ENCODE peak calls at places on chromosomes 12 and 14, in five cellular contexts. H, Z, E, C and Q are unnamed samples.

GRCh38 chr14:94548999-94549985 is 11.9 kb upstream of the SERPINA4 start:
- DNase-seq in Z (peak; percentile 80), C (peak; percentile 76), H (peak; percentile 62), E (peak; percentile 74), Q (peak; percentile 70)

GRCh38 chr14:29126361-29126760 is 359.8 kb downstream of the FOXG1 start:
- DNase-seq in H (no peak), E (no peak), C (no peak), Z (no peak), Q (no peak)

GRCh38 chr12:114955414-114956014 is 271.5 kb upstream of the TBX3 start:
- DNase-seq in H (no peak), C (no peak), Z (no peak), E (no peak), Q (no peak)

GRCh38 chr12:69480698-69481097 is 10.5 kb downstream of the FRS2 start:
- DNase-seq in E (no peak), H (no peak), C (no peak), Z (no peak), Q (no peak)

GRCh38 chr14:99467338-99468075 is 13.2 kb downstream of the SETD3 start:
- DNase-seq in Z (no peak), E (no peak), C (no peak), H (no peak), Q (no peak)

GRCh38 chr12:40127408-40127807 is 21.5 kb upstream of the SLC2A13 start:
- DNase-seq in H (no peak), Z (no peak), E (no peak), C (no peak), Q (no peak)

GRCh38 chr12:121673013-121673441 is 3.6 kb upstream of the MORN3 start:
- DNase-seq in Z (no peak), H (no peak), C (peak; percentile 51), E (no peak), Q (no peak)

GRCh38 chr12:57016348-57016747 is at the start of gene TAC3:
- DNase-seq in E (no peak), Z (no peak), C (no peak), H (no peak), Q (no peak)

GRCh38 chr12:13666806-13667205 is 314.6 kb downstream of the GRIN2B start:
- DNase-seq in Z (no peak), E (no peak), C (no peak), H (no peak), Q (no peak)

GRCh38 chr12:2775431-2775830 is 19.3 kb upstream of the FKBP4 start:
- DNase-seq in C (no peak), H (no peak), E (no peak), Z (no peak), Q (no peak)

GRCh38 chr12:3247077-3247476 is 169.9 kb downstream of the TSPAN9 start:
- DNase-seq in Z (no peak), H (no peak), E (no peak), C (no peak), Q (no peak)

GRCh38 chr12:125742413-125742812 is 677.2 kb downstream of the AACS start:
- DNase-seq in C (no peak), H (no peak), Z (no peak), E (no peak), Q (no peak)

GRCh38 chr14:21780429-21781084 is 106.9 kb upstream of the OR4E1 start:
- DNase-seq in E (no peak), C (no peak), Z (peak; percentile 43), H (no peak), Q (no peak)

GRCh38 chr14:21781543-21781942 is 107.9 kb upstream of the OR4E1 start:
- DNase-seq in E (no peak), H (no peak), Z (peak; percentile 28), C (no peak), Q (no peak)
- H3K4me3 ChIP-seq in E (no peak overlapping the region), H (no peak overlapping the region), Z (no peak overlapping the region), C (no peak overlapping the region), Q (no peak overlapping the region)

DNA sequence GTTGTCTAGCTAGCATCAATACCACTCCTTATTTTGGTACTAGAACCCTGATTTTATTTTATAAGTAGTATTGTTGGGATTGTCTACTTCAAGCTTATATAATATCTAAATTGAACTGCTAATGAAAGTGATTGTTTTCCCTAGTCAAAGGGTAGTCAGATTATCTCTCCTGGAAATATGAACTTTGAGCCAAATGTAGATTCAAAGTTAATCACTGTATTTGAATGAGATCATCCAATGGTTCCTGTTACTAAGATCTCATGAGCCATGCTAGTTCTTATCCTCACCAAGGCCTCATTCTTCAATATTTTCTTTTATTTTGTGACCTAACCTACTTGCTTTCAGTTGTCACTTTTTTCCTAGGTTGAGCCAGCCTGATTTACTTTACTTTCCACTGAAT is 276.7 kb downstream of the RASSF9 start:
- DNase-seq in H (no peak), E (no peak), C (no peak), Z (no peak), Q (no peak)
- H3K27me3 ChIP-seq in H (no peaks in the 10 kb centered on the region), E (no peaks in the 10 kb centered on the region), C (no peaks in the 10 kb centered on the region), Z (no peaks in the 10 kb centered on the region), Q (no peaks in the 10 kb centered on the region)

DNA sequence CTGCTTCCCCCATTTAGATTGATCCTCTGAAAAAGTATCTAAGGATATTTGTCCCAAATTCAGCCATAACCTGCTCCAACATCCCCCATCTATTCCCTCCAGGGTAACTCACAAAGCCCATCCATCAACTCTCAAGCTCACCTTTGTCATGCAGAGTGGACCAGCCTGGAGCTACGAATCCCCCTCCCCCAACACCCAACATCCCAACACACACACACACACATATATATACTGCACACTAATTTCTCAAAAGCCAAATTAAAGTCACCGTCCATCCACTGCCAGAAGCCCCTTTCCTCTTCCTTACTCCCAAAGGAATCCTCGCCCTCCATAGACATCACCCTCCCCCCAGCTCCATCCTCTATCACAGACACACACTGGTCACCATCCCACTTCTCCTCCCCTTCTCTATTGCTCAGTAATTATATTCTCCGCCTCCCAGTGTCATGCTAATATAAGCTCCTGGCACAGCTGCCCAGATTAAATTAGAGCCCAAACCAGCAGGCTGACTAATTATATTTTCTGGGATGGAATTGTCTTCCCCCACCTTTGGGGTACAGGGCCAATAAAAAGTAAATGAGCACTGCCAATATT is 13.4 kb upstream of the TESPA1 start:
- DNase-seq in Z (no peak), H (no peak), C (no peak), E (no peak), Q (no peak)
- H3K4me3 ChIP-seq in Z (no peak overlapping the region), H (no peak overlapping the region), C (no peak overlapping the region), E (no peak overlapping the region), Q (no peak overlapping the region)

DNA sequence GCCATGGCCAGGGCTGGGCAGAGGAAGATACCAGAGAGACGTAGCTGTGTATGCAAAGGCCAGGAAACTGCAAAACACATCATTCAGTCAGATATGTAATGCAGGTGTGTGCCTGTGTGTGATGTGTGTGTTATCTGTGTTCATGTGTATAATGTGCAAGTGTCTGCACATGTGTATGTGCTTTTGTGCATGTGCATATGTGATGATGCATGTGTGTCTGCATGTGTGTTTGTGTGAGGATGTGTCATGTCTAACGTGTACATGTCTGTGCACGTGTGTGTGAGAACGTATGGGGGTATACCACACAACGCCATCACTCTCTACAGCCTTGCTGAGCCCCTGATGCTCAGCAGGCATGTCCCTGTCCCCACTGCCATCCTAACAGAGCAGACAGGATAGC is 9.7 kb downstream of the DIO3 start:
- DNase-seq in Z (no peak), C (no peak), E (no peak), H (no peak), Q (peak; percentile 6)
- H3K27me3 ChIP-seq in Z (peaks cover 36% of the 10 kb centered on the region), C (no peaks in the 10 kb centered on the region), E (peaks cover 27% of the 10 kb centered on the region), H (peaks cover 32% of the 10 kb centered on the region), Q (peaks cover 18% of the 10 kb centered on the region)

GRCh38 chr14:72812292-72812851 is 81.5 kb downstream of the DPF3 start:
- DNase-seq in E (peak; percentile 94), Z (no peak), H (peak; percentile 95), C (peak; percentile 77), Q (no peak)
- H3K4me3 ChIP-seq in E (peak overlapping the region; percentile 27), Z (no peak overlapping the region), H (peak overlapping the region; percentile 33), C (no peak overlapping the region), Q (no peak overlapping the region)